ENCODE peak calls at places on chromosomes 11 and 22, in four cellular contexts. S is esophagus squamous epithelium, X is pancreas, C is lung. A is an unnamed sample.

GRCh38 chr11:134224710-134225662 is 515 bp downstream of the VPS26B start:
- DNase-seq in S (no peak), X (peak; percentile 28), C (peak; percentile 46), A (peak; percentile 75)

GRCh38 chr22:41589260-41589600 is 410 bp downstream of the PMM1 start:
- DNase-seq in S (no peak), X (peak; percentile 43), C (peak; percentile 34), A (no peak)

GRCh38 chr22:44664149-44664548 is 37.9 kb upstream of the PRR5 start:
- DNase-seq in S (no peak), X (no peak), C (peak; percentile 54), A (peak; percentile 68)

GRCh38 chr11:92453055-92453454 is 228.4 kb downstream of the FAT3 start:
- DNase-seq in S (no peak), X (no peak), C (no peak), A (no peak)

GRCh38 chr22:41369089-41369745 is 12.5 kb upstream of the TEF start:
- DNase-seq in S (no peak), X (peak; percentile 28), C (no peak), A (no peak)

GRCh38 chr22:44272330-44272729 is 40.4 kb downstream of the SHISAL1 start:
- DNase-seq in S (no peak), X (no peak), C (no peak), A (no peak)

GRCh38 chr11:68574308-68574707 is 110.0 kb upstream of the GAL start:
- DNase-seq in S (no peak), X (no peak), C (no peak), A (no peak)

GRCh38 chr11:132866783-132867545 is 665.3 kb downstream of the OPCML start:
- DNase-seq in S (no peak), X (no peak), C (no peak), A (no peak)

GRCh38 chr11:92941676-92942571 is 27.5 kb upstream of the MTNR1B start:
- DNase-seq in S (no peak), X (no peak), C (no peak), A (no peak)

GRCh38 chr11:35337136-35337918 is 82.0 kb downstream of the SLC1A2 start:
- DNase-seq in S (no peak), X (peak; percentile 49), C (no peak), A (no peak)

GRCh38 chr22:47195156-47195675 is 432.8 kb downstream of the TBC1D22A start:
- DNase-seq in S (no peak), X (no peak), C (no peak), A (no peak)

GRCh38 chr11:110299006-110299785 is 2.8 kb upstream of the RDX start:
- DNase-seq in S (no peak), X (no peak), C (no peak), A (no peak)

GRCh38 chr11:68924073-68924925 is 20.6 kb downstream of the IGHMBP2 start:
- DNase-seq in S (no peak), X (no peak), C (no peak), A (no peak)

GRCh38 chr11:25449100-25449499 is 882.8 kb upstream of the ANO3 start:
- DNase-seq in S (no peak), X (no peak), C (no peak), A (no peak)

GRCh38 chr11:57480409-57481137 is 20.2 kb downstream of the RTN4RL2 start:
- DNase-seq in S (no peak), X (peak; percentile 62), C (peak; percentile 75), A (peak; percentile 71)

GRCh38 chr11:26741036-26741435 is 19.2 kb upstream of the SLC5A12 start:
- DNase-seq in S (no peak), X (no peak), C (no peak), A (no peak)

GRCh38 chr11:70547821-70548670 is 149.7 kb downstream of the CTTN start:
- DNase-seq in S (no peak), X (no peak), C (no peak), A (peak; percentile 20)

GRCh38 chr11:68661697-68662603 is 22.4 kb upstream of the GAL start:
- DNase-seq in S (no peak), X (no peak), C (no peak), A (no peak)

GRCh38 chr22:26658671-26659478 is 1.5 kb downstream of the MIAT start:
- DNase-seq in S (peak; percentile 20), X (no peak), C (peak; percentile 59), A (no peak)

GRCh38 chr11:117064275-117064674 is 34.0 kb downstream of the SIK3 start:
- DNase-seq in S (no peak), X (no peak), C (no peak), A (no peak)

GRCh38 chr11:130606181-130606580 is 157.7 kb downstream of the ADAMTS15 start:
- DNase-seq in S (no peak), X (no peak), C (no peak), A (no peak)

GRCh38 chr11:88377151-88377550 is 39.6 kb upstream of the CTSC start:
- DNase-seq in S (no peak), X (no peak), C (no peak), A (no peak)

GRCh38 chr11:68855205-68855978 is 13.7 kb upstream of the CPT1A start:
- DNase-seq in S (no peak), X (no peak), C (no peak), A (peak; percentile 60)

GRCh38 chr11:17221968-17222367 is 14.2 kb upstream of the PIK3C2A start:
- DNase-seq in S (no peak), X (no peak), C (no peak), A (no peak)

GRCh38 chr11:736431-736830 is 10.8 kb upstream of the TALDO1 start:
- DNase-seq in S (no peak), X (no peak), C (no peak), A (no peak)

GRCh38 chr11:130411223-130411622 is 17.2 kb downstream of the ADAMTS8 start:
- DNase-seq in S (no peak), X (no peak), C (no peak), A (no peak)

GRCh38 chr22:37241351-37242142 is 2.5 kb downstream of the RAC2 start:
- DNase-seq in S (no peak), X (no peak), C (no peak), A (no peak)

GRCh38 chr22:36865346-36865745 is 4.5 kb downstream of the NCF4 start:
- DNase-seq in S (no peak), X (no peak), C (no peak), A (no peak)

GRCh38 chr11:4610258-4610935 is 2.4 kb upstream of the TRIM68 start:
- DNase-seq in S (no peak), X (no peak), C (no peak), A (no peak)

GRCh38 chr11:17578958-17579357 is 31.9 kb downstream of the OTOG start:
- DNase-seq in S (no peak), X (no peak), C (no peak), A (no peak)

GRCh38 chr11:60946601-60947265 is 5.2 kb downstream of the SLC15A3 start:
- DNase-seq in S (no peak), X (no peak), C (no peak), A (no peak)

GRCh38 chr11:30960387-30960992 is 374.3 kb upstream of the MPPED2 start:
- DNase-seq in S (no peak), X (no peak), C (no peak), A (no peak)
- TF ChIP-seq CTCF in S (no peak), X (no peak), C (no peak), A (peak; percentile 73)

GRCh38 chr11:86050310-86050709 is 18.6 kb downstream of the PICALM start:
- DNase-seq in S (no peak), X (no peak), C (no peak), A (no peak)
- H3K4me1 ChIP-seq in S (peaks cover 15% of the 10 kb centered on the region), X (peaks cover 6% of the 10 kb centered on the region), C (peaks cover 12% of the 10 kb centered on the region), A (peaks cover 4% of the 10 kb centered on the region)

GRCh38 chr11:66420671-66421476 is at the start of gene NPAS4:
- DNase-seq in S (no peak), X (no peak), C (no peak), A (no peak)

GRCh38 chr11:66418986-66419308 is 1.9 kb upstream of the NPAS4 start:
- DNase-seq in S (no peak), X (no peak), C (no peak), A (no peak)

GRCh38 chr11:66419825-66420224 is 1.0 kb upstream of the NPAS4 start:
- DNase-seq in S (no peak), X (no peak), C (no peak), A (no peak)

GRCh38 chr11:66417000-66417399 is 3.8 kb upstream of the NPAS4 start:
- DNase-seq in S (no peak), X (no peak), C (no peak), A (no peak)

GRCh38 chr11:66418168-66418985 is 2.5 kb upstream of the NPAS4 start:
- DNase-seq in S (no peak), X (peak; percentile 24), C (peak; percentile 41), A (peak; percentile 71)
- TF ChIP-seq CTCF in S (no peak), X (no peak), C (no peak), A (peak; percentile 21)

DNA sequence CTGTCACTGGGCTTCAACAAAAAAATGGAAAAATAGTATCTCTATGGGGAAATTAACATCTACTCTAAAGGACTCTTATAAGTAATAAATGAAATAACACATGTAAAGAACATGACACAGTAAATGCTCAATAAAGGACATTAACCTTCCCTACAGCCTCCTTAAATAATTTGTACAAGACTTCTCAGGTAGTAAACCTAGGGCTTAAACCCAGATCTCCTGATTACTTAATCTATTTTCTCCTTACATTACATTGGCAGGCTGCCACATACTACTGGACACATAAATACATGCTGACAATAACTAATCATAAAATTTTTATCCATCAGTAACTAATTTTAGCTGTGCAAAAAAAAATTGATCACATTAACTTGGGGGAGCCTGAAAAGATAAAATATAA is 4.9 kb downstream of the AMBRA1 start:
- DNase-seq in S (no peak), X (no peak), C (no peak), A (no peak)
- H3K4me1 ChIP-seq in S (peaks cover 13% of the 10 kb centered on the region), X (no peaks in the 10 kb centered on the region), C (peaks cover 4% of the 10 kb centered on the region), A (peaks cover 44% of the 10 kb centered on the region)

GRCh38 chr11:78138694-78139421 is 568 bp downstream of the ALG8 start:
- DNase-seq in S (no peak), X (no peak), C (no peak), A (no peak)
- TF ChIP-seq CTCF in S (no peak), X (no peak), C (no peak), A (no peak)

GRCh38 chr22:19714320-19715252 is at the start of gene SEPTIN5:
- DNase-seq in S (no peak), X (no peak), C (no peak), A (no peak)
- H3K4me1 ChIP-seq in S (peaks cover 38% of the 10 kb centered on the region), X (no peaks in the 10 kb centered on the region), C (peaks cover 17% of the 10 kb centered on the region), A (peaks cover 34% of the 10 kb centered on the region)

DNA sequence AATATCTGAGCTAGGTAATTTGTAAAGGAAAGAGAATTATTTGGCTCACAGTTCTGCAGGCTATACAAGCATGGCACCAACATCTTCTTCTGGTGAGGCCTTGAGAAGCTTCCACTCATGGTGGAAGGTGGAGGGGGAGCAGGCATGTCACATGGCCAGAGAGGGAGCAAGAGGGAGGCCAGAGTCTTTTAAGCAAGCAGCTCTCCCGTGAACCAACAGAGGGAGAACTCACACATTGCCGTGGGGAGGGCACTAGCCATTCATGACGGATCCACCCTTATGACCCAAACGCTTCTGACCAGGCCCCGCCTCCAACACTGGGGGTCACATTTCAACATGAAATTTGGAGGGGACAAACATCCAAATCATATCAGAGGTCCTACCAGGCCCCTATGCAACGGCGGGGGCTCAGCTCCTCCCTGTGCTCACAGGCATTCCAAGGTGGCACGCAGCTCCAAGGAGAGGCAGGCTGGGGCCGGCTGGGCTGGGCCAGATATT is 4.6 kb downstream of the C11orf96 start:
- DNase-seq in S (no peak), X (no peak), C (no peak), A (peak; percentile 24)
- TF ChIP-seq CTCF in S (peak; percentile 15), X (no peak), C (no peak), A (no peak)